ENCODE peak calls at places on chromosomes 7 and 10, in nine cellular contexts. P is kidney tubule cell, G is SK-N-DZ, J is cardiac muscle cell, B is upper lobe of left lung, N is GM10248, D is left colon, I is B cell, T is A549. C is an unnamed sample.

GRCh38 chr10:82986216-82986615 is 1111.2 kb downstream of the NRG3 start:
- DNase-seq in P (no peak), G (no peak), J (no peak), B (no peak), N (no peak), D (no peak), I (no peak), T (no peak), C (no peak)

GRCh38 chr7:4791738-4792536 is 16.5 kb downstream of the AP5Z1 start:
- DNase-seq in P (peak), G (no peak), J (peak), B (peak), N (peak), D (no peak), I (peak), T (no peak), C (peak)

GRCh38 chr10:71234017-71234894 is 21.9 kb downstream of the UNC5B start:
- DNase-seq in P (no peak), G (no peak), J (no peak), B (no peak), N (no peak), D (no peak), I (no peak), T (no peak), C (no peak)

GRCh38 chr7:114180556-114181266 is 233.9 kb upstream of the FOXP2 start:
- DNase-seq in P (no peak), G (peak), J (no peak), B (no peak), N (no peak), D (no peak), I (no peak), T (no peak), C (no peak)

GRCh38 chr10:15167411-15168295 is 840 bp downstream of the NMT2 start:
- DNase-seq in P (peak), G (peak), J (peak), B (peak), N (peak), D (peak), I (peak), T (peak), C (peak)

GRCh38 chr7:99094369-99094768 is 49.5 kb downstream of the SMURF1 start:
- DNase-seq in P (no peak), G (no peak), J (no peak), B (no peak), N (no peak), D (no peak), I (no peak), T (no peak), C (no peak)

GRCh38 chr7:50068026-50068425 is 25.0 kb downstream of the ZPBP start:
- DNase-seq in P (peak), G (no peak), J (peak), B (no peak), N (no peak), D (no peak), I (peak), T (peak), C (no peak)

GRCh38 chr7:4650471-4651047 is 31.5 kb upstream of the FOXK1 start:
- DNase-seq in P (peak), G (no peak), J (peak), B (no peak), N (no peak), D (peak), I (no peak), T (no peak), C (no peak)

GRCh38 chr7:114589436-114589835 is 174.8 kb downstream of the FOXP2 start:
- DNase-seq in P (no peak), G (no peak), J (no peak), B (no peak), N (no peak), D (no peak), I (no peak), T (no peak), C (no peak)

GRCh38 chr7:105014725-105015630 is 973 bp downstream of the KMT2E start:
- DNase-seq in P (peak), G (peak), J (peak), B (no peak), N (peak), D (peak), I (peak), T (peak), C (peak)

GRCh38 chr10:1499344-1499957 is 237.9 kb downstream of the ADARB2 start:
- DNase-seq in P (no peak), G (no peak), J (no peak), B (no peak), N (no peak), D (no peak), I (no peak), T (no peak), C (no peak)

GRCh38 chr10:11145498-11145855 is 127.8 kb downstream of the CELF2 start:
- DNase-seq in P (no peak), G (no peak), J (peak), B (no peak), N (peak), D (peak), I (peak), T (no peak), C (no peak)